ENCODE peak calls at places on chromosomes 6 and 20, in four cellular contexts. I, U, E and H are unnamed samples.
A peak's percentile ranks its signal among the peaks of the same experiment; 100 is the strongest.

GRCh38 chr6:159463440-159463839 is 229.6 kb downstream of the SOD2 start:
- DNase-seq in I (peak; percentile 11), U (no peak), E (no peak), H (no peak)

GRCh38 chr6:63804381-63804956 is 168.9 kb downstream of the PHF3 start:
- DNase-seq in I (peak; percentile 86), U (no peak), E (no peak), H (no peak)

GRCh38 chr6:19731286-19731685 is 105.9 kb upstream of the ID4 start:
- DNase-seq in I (peak; percentile 91), U (no peak), E (no peak), H (no peak)

GRCh38 chr6:165689699-165690098 is 26.7 kb upstream of the PDE10A start:
- DNase-seq in I (no peak), U (no peak), E (no peak), H (no peak)

GRCh38 chr6:112190164-112190563 is 64.2 kb downstream of the LAMA4 start:
- DNase-seq in I (no peak), U (no peak), E (no peak), H (no peak)

GRCh38 chr20:61949714-61950630 is 115.7 kb downstream of the TAF4 start:
- DNase-seq in I (no peak), U (no peak), E (no peak), H (peak; percentile 41)

GRCh38 chr20:50338479-50339195 is 148.0 kb downstream of the CEBPB start:
- DNase-seq in I (no peak), U (no peak), E (no peak), H (peak; percentile 54)

GRCh38 chr20:52448513-52448912 is 256.9 kb upstream of the ZFP64 start:
- DNase-seq in I (no peak), U (no peak), E (no peak), H (no peak)

GRCh38 chr6:107161521-107161920 is 46.2 kb upstream of the BEND3 start:
- DNase-seq in I (no peak), U (no peak), E (no peak), H (no peak)

GRCh38 chr20:21517566-21518277 is 3.9 kb upstream of the NKX2-2 start:
- DNase-seq in I (no peak), U (no peak), E (no peak), H (no peak)

GRCh38 chr6:41201784-41202181 is 834 bp upstream of the TREML2 start:
- DNase-seq in I (no peak), U (no peak), E (no peak), H (no peak)

GRCh38 chr6:26025894-26026832 is 61.1 kb upstream of the HFE start:
- DNase-seq in I (peak; percentile 92), U (peak; percentile 85), E (peak; percentile 89), H (peak; percentile 94)
- H3K4me1 ChIP-seq in I (peaks cover 30% of the 10 kb centered on the region), U (peaks cover 40% of the 10 kb centered on the region), E (peaks cover 9% of the 10 kb centered on the region), H (peaks cover 21% of the 10 kb centered on the region)

GRCh38 chr6:13613029-13613594 is 2.0 kb upstream of the NOL7 start:
- DNase-seq in I (no peak), U (no peak), E (no peak), H (no peak)

GRCh38 chr6:13614926-13615801 is at the start of gene NOL7:
- DNase-seq in I (peak; percentile 95), U (peak; percentile 98), E (peak; percentile 97), H (peak; percentile 99)

GRCh38 chr6:13615802-13616140 is 636 bp downstream of the NOL7 start:
- DNase-seq in I (no peak), U (peak; percentile 35), E (peak; percentile 59), H (peak; percentile 43)

GRCh38 chr6:13611715-13612114 is 3.4 kb upstream of the NOL7 start:
- DNase-seq in I (no peak), U (no peak), E (no peak), H (no peak)

GRCh38 chr6:13614126-13614925 is 809 bp upstream of the NOL7 start:
- DNase-seq in I (no peak), U (peak; percentile 24), E (peak; percentile 58), H (no peak)
- H3K27ac ChIP-seq in I (peak overlapping the region; percentile 77), U (peak overlapping the region; percentile 84), E (peak overlapping the region; percentile 95), H (peak overlapping the region; percentile 95)

GRCh38 chr6:64996301-64996700 is 710.7 kb downstream of the EYS start:
- DNase-seq in I (no peak), U (no peak), E (no peak), H (no peak)

GRCh38 chr6:65000815-65001214 is 706.2 kb downstream of the EYS start:
- DNase-seq in I (no peak), U (no peak), E (no peak), H (no peak)

DNA sequence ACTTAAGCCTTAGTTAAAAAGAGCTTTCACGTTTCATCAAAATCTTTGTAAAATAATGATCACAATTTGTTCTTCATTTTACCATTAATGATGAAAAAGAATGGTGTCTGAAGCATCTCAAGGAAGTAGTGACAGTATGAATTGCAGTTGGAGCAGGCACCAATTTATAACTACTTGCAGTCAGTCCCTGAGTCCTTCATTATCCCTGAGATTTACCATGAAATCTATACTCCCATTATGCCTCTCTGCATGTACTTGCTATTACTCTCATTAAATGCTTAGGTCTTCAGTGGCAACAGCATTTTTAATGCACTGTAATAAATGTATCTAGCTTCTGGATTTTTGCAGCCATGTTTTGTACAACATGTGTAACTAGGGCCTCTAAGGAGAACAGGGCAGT is 708.9 kb downstream of the EYS start:
- DNase-seq in I (no peak), U (no peak), E (no peak), H (no peak)
- H3K4me1 ChIP-seq in I (no peaks in the 10 kb centered on the region), U (no peaks in the 10 kb centered on the region), E (no peaks in the 10 kb centered on the region), H (no peaks in the 10 kb centered on the region)

GRCh38 chr6:7590918-7591302 is 912 bp downstream of the SNRNP48 start:
- DNase-seq in I (no peak), U (no peak), E (no peak), H (no peak)
- H3K27ac ChIP-seq in I (no peak overlapping the region), U (peak overlapping the region; percentile 67), E (peak overlapping the region; percentile 75), H (peak overlapping the region; percentile 72)

GRCh38 chr6:155040946-155041345 is 45.8 kb downstream of the TIAM2 start:
- DNase-seq in I (no peak), U (no peak), E (no peak), H (no peak)

GRCh38 chr6:155038527-155038926 is 43.4 kb downstream of the TIAM2 start:
- DNase-seq in I (no peak), U (no peak), E (no peak), H (no peak)

GRCh38 chr6:155042983-155043382 is 47.9 kb downstream of the TIAM2 start:
- DNase-seq in I (no peak), U (no peak), E (no peak), H (no peak)

GRCh38 chr6:155040154-155040553 is 45.0 kb downstream of the TIAM2 start:
- DNase-seq in I (no peak), U (no peak), E (no peak), H (no peak)

DNA sequence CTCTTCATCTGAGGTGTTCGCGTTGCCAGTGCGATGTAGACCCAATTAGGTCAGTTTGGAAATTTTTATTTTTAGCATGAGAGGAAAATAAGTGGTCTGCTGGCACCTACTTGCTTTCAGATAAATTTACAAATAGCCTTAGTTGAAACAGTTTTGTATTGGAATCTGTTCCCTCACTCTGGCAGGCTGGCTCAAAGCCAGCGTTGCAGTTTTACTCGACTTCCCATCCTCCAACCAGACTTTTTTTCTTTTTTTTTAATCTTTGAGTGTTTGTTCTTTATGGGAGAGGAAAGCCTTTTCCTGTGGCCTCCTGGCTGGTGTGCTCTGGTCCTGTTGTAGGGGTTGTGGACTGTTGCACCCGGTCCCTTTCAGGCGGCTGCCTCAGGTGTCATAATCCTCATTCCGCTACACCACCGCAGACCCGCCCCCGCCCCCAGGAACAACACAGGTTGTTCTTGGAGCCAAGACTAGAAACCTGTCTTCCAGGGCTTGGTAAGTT is 46.7 kb downstream of the TIAM2 start:
- DNase-seq in I (no peak), U (no peak), E (no peak), H (no peak)
- H3K4me1 ChIP-seq in I (no peaks in the 10 kb centered on the region), U (no peaks in the 10 kb centered on the region), E (no peaks in the 10 kb centered on the region), H (no peaks in the 10 kb centered on the region)

GRCh38 chr20:58017237-58017969 is 211.1 kb downstream of the ANKRD60 start:
- DNase-seq in I (peak; percentile 95), U (no peak), E (no peak), H (no peak)

GRCh38 chr20:58016779-58017178 is 211.7 kb downstream of the ANKRD60 start:
- DNase-seq in I (no peak), U (no peak), E (no peak), H (no peak)

GRCh38 chr20:58019027-58019849 is 209.2 kb downstream of the ANKRD60 start:
- DNase-seq in I (peak; percentile 68), U (no peak), E (no peak), H (no peak)

GRCh38 chr20:58018590-58018989 is 209.9 kb downstream of the ANKRD60 start:
- DNase-seq in I (no peak), U (no peak), E (no peak), H (no peak)

DNA sequence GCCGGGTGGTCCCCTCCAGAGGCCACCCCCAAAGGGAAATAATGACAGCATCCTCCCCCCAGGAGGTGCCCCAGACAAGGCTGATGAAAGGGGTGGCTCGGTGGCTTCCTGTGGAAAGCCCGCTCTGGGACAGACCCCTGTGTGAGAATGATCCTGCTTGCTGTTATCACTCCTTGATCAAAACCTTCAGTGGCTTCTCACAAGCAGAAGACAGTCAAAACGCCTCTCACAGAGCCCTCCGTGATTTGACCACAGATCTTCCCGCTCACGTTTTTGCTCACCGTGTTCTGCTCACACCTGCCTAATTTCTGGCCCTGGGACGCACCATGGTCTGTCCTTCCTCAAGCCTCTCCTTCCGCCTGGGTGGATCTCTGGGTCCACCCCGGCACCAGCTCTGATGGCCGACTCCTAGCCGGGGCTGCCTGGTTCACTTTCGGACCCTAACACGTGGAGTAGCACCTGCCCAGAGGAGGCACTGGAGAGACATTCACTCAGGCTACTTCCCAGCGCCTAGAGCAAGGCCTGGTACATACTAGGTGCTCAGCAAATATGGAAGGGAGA is 210.4 kb downstream of the ANKRD60 start:
- DNase-seq in I (no peak), U (no peak), E (no peak), H (no peak)
- H3K27ac ChIP-seq in I (peak overlapping the region; percentile 91), U (no peak overlapping the region), E (no peak overlapping the region), H (no peak overlapping the region)